ENCODE peak calls at places on chromosomes 7 and 10, in ten cellular contexts. Y, G, J, E, X, T, K, H, R and O are unnamed samples.
A peak's percentile ranks its signal among the peaks of the same experiment; 100 is the strongest.

GRCh38 chr10:5404188-5405041 is at the start of gene TUBAL3:
- DNase-seq in R (no peak), Y (no peak), X (peak; percentile 40), H (no peak), J (no peak), G (no peak), K (no peak), T (no peak), E (no peak), O (no peak)

GRCh38 chr10:102696736-102697135 is 17.5 kb downstream of the ARL3 start:
- DNase-seq in H (no peak), T (no peak), Y (no peak), X (no peak), E (no peak), K (no peak), R (no peak), G (no peak), J (no peak), O (no peak)

GRCh38 chr7:159370-160270 is 32.8 kb upstream of the FAM20C start:
- DNase-seq in E (no peak), R (no peak), Y (no peak), T (no peak), G (no peak), J (no peak), H (peak; percentile 49), X (no peak), K (no peak), O (no peak)

GRCh38 chr10:13977861-13978843 is 352.6 kb downstream of the FRMD4A start:
- DNase-seq in J (peak; percentile 97), E (no peak), H (no peak), Y (peak; percentile 98), T (no peak), X (peak; percentile 32), K (peak; percentile 93), G (no peak), R (no peak), O (no peak)

GRCh38 chr10:4512557-4513286 is 313.3 kb upstream of the AKR1E2 start:
- DNase-seq in G (no peak), Y (peak; percentile 71), H (peak; percentile 66), R (peak; percentile 58), E (peak; percentile 36), J (peak; percentile 71), X (peak; percentile 58), K (no peak), T (peak; percentile 33), O (peak; percentile 59)

GRCh38 chr7:64888561-64888900 is 14.5 kb upstream of the ZNF273 start:
- DNase-seq in R (no peak), Y (no peak), H (no peak), T (no peak), K (no peak), E (no peak), G (no peak), J (no peak), X (no peak), O (no peak)

GRCh38 chr10:132466520-132467463 is 69.8 kb downstream of the PWWP2B start:
- DNase-seq in X (no peak), G (no peak), J (no peak), T (no peak), E (peak; percentile 9), R (no peak), H (no peak), K (no peak), Y (no peak), O (no peak)

GRCh38 chr10:1575481-1576244 is 161.7 kb downstream of the ADARB2 start:
- DNase-seq in J (no peak), K (no peak), R (no peak), E (no peak), X (no peak), Y (no peak), H (no peak), T (no peak), G (no peak), O (no peak)

GRCh38 chr10:99849525-99849924 is 67.1 kb downstream of the ABCC2 start:
- DNase-seq in H (peak; percentile 53), T (no peak), G (no peak), J (no peak), K (no peak), X (no peak), E (no peak), R (no peak), Y (no peak), O (no peak)

GRCh38 chr10:78899098-78899754 is 169.5 kb upstream of the ZMIZ1 start:
- DNase-seq in T (no peak), J (no peak), Y (no peak), E (no peak), X (no peak), R (peak; percentile 3), H (no peak), G (peak; percentile 27), K (no peak), O (no peak)

GRCh38 chr10:133258066-133258817 is 18.4 kb downstream of the ADAM8 start:
- DNase-seq in J (no peak), K (no peak), R (no peak), G (peak; percentile 70), T (no peak), E (no peak), H (no peak), X (no peak), Y (no peak), O (peak; percentile 54)

GRCh38 chr7:79060498-79060897 is 393.0 kb downstream of the MAGI2 start:
- DNase-seq in H (no peak), J (no peak), Y (no peak), E (no peak), K (no peak), G (no peak), T (no peak), X (no peak), R (no peak), O (no peak)

GRCh38 chr7:79064187-79064823 is 389.2 kb downstream of the MAGI2 start:
- DNase-seq in X (no peak), H (no peak), Y (peak; percentile 4), E (no peak), J (no peak), R (no peak), T (no peak), G (no peak), K (no peak), O (no peak)

DNA sequence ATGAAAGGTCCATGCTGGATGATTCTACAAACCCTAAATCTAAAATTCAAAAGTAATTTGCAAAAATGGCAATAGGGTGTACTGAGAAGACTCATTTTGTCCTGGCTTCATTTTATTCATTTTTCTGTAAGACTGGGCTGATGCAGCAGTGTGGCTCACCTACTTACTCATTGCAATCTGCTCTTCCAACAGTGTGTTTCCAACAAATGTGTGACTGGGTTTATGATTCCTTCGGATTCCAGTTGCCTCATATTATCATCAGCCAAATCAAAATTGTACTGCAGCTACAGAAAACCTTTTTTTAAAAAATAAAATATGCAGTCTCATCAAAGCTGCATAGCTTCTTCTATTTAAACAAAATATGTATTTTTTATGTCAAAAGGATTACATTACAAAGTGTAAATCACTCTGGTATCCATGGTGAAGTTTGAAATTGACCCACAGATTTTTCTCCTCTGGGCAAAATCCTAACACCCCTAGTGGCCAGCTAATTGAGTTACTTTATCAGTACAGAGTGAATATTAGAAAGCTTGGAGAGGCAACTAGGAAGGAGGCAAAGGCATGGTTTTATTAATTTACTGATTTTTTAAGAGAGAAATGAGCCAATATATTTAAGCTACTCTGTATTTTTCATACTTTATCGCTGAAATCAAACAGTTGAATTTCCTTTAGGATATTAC is 390.3 kb downstream of the MAGI2 start:
- DNase-seq in G (no peak), X (no peak), R (no peak), E (no peak), T (no peak), J (peak; percentile 8), H (no peak), K (no peak), Y (peak; percentile 58), O (no peak)
- TF ChIP-seq CTCF in G (no peak), X (no peak), R (no peak), E (no peak), T (no peak), J (no peak), H (no peak), K (peak; percentile 15), Y (peak; percentile 10), O (no peak)

GRCh38 chr10:115432188-115432819 is 339.1 kb downstream of the ATRNL1 start:
- DNase-seq in E (no peak), G (no peak), K (no peak), R (no peak), T (peak; percentile 2), J (peak; percentile 0), H (peak; percentile 30), X (no peak), Y (peak; percentile 6), O (no peak)
- TF ChIP-seq CTCF in E (no peak), G (no peak), K (peak; percentile 33), R (no peak), T (peak; percentile 69), J (no peak), H (peak; percentile 66), X (peak; percentile 28), Y (peak; percentile 47), O (no peak)

GRCh38 chr10:18793951-18794350 is 134.7 kb downstream of the ARL5B start:
- DNase-seq in R (no peak), J (peak; percentile 11), E (no peak), K (no peak), T (peak; percentile 3), H (peak; percentile 45), G (no peak), Y (peak; percentile 55), X (peak; percentile 4), O (no peak)
- TF ChIP-seq CTCF in R (no peak), J (peak; percentile 47), E (no peak), K (peak; percentile 21), T (peak; percentile 39), H (peak; percentile 63), G (no peak), Y (peak; percentile 51), X (peak; percentile 29), O (no peak)

GRCh38 chr7:139341058-139341775 is at the start of gene FMC1:
- DNase-seq in K (peak; percentile 49), Y (peak; percentile 94), G (peak; percentile 89), H (peak; percentile 95), E (peak; percentile 90), J (peak; percentile 94), R (peak; percentile 95), T (peak; percentile 62), X (peak; percentile 67), O (peak; percentile 90)
- TF ChIP-seq CTCF in K (peak; percentile 41), Y (peak; percentile 29), G (peak; percentile 23), H (peak; percentile 41), E (no peak), J (peak; percentile 44), R (peak; percentile 16), T (no peak), X (no peak), O (peak; percentile 34)